ENCODE peak calls at places on chromosomes 12 and 14, in four cellular contexts. R, G, O and S are unnamed samples.

GRCh38 chr12:132197581-132198281 is 53.5 kb downstream of the NOC4L start:
- DNase-seq in R (no peak), G (no peak), O (no peak), S (no peak)

GRCh38 chr14:78007160-78007559 is 163.0 kb upstream of the NRXN3 start:
- DNase-seq in R (no peak), G (no peak), O (no peak), S (no peak)

GRCh38 chr14:82854131-82854530 is 1320.5 kb upstream of the SEL1L start:
- DNase-seq in R (no peak), G (no peak), O (no peak), S (no peak)

GRCh38 chr12:9943244-9943643 is 11.1 kb upstream of the CLEC2A start:
- DNase-seq in R (no peak), G (no peak), O (no peak), S (no peak)

GRCh38 chr14:31337331-31337730 is 83.0 kb downstream of the HEATR5A start:
- DNase-seq in R (no peak), G (no peak), O (no peak), S (no peak)

GRCh38 chr14:97644365-97644764 is 847.2 kb downstream of the VRK1 start:
- DNase-seq in R (no peak), G (no peak), O (no peak), S (no peak)

GRCh38 chr14:63926641-63927040 is 73.8 kb downstream of the SYNE2 start:
- DNase-seq in R (no peak), G (no peak), O (no peak), S (no peak)

GRCh38 chr12:11765817-11766794 is 116.6 kb downstream of the ETV6 start:
- DNase-seq in R (no peak), G (no peak), O (peak; percentile 92), S (no peak)

GRCh38 chr14:97179573-97179972 is 382.4 kb downstream of the VRK1 start:
- DNase-seq in R (no peak), G (no peak), O (no peak), S (no peak)

GRCh38 chr12:113016796-113017195 is 38.5 kb downstream of the OAS2 start:
- DNase-seq in R (no peak), G (no peak), O (no peak), S (no peak)

GRCh38 chr14:94313991-94314655 is 9.0 kb downstream of the SERPINA6 start:
- DNase-seq in R (no peak), G (no peak), O (no peak), S (no peak)

GRCh38 chr12:13864081-13864673 is 117.2 kb downstream of the GRIN2B start:
- DNase-seq in R (peak; percentile 58), G (peak; percentile 48), O (peak; percentile 11), S (peak; percentile 74)

GRCh38 chr12:85179680-85180300 is 100.2 kb upstream of the ALX1 start:
- DNase-seq in R (no peak), G (no peak), O (no peak), S (no peak)
- TF ChIP-seq FOXK2 in R (no peak), G (no peak), O (no peak), S (no peak)

DNA sequence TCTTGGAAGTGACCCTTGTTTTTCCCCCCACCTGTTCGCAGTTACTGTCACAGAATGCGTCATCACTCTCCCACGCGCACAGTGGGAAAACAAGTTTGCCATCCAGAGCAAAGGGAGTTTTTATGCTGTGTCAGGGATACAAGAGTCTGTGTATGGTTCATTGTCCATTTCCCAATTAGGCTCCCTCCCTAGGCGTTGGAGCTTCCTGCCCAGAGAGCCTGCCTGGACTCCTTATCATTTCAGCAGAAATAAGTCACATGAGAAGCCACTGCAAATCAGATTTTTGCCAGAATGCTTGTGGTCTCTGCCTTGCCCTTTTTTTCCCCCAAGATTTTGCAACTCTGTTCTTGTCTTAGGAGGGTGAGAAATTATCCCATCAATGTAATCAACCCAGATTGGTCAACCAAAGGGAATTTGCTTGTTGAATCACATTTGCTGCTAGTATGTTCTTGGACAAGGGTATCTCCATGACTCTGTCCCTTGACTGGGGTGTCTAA is 104.1 kb downstream of the IGF1 start:
- DNase-seq in R (no peak), G (no peak), O (no peak), S (no peak)
- TF ChIP-seq FOXK2 in R (no peak), G (no peak), O (no peak), S (no peak)

DNA sequence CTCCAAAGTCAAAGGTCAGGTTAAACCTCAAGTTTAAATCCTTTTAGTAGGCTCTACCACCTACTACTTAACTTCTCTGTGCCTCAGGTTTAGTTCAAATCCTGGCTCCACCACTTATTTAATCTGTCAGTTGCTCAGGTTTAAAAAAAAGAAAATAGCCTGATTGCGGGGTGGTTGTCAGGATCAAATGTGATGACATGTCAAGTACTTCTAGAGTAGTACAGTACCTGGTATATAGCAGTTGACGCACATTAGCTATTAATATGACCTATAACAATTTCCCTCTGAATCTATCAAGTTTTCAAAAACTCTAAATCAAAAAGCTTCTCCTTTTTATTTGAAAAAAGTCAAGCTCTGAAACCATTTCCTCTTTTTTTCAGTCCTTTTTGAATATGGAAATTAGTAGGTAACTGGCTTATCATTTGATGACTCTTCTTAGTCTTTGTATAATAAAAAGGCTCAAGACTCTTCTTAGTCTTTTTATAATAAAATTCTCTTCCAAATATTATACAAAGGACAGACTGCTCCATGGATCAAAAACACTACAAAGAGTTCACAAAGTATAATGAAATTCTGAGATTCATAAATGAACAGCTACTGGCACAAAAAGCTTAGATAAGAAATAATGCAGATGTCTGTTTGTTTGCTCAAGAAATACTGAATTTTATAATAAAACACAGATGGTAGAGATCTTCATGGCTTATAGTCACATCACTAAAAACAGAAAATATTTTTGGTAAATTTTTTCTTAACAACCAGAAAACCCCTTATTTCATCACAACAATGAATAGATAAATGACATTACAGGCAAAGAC is 5.0 kb downstream of the OSBPL8 start:
- DNase-seq in R (no peak), G (no peak), O (no peak), S (no peak)
- TF ChIP-seq FOXK2 in R (no peak), G (no peak), O (no peak), S (no peak)

GRCh38 chr14:102873131-102873530 is 49.3 kb upstream of the AMN start:
- DNase-seq in R (no peak), G (no peak), O (no peak), S (no peak)
- TF ChIP-seq FOXK2 in R (no peak), G (no peak), O (no peak), S (no peak)

GRCh38 chr12:122844366-122844971 is 9.2 kb downstream of the HIP1R start:
- DNase-seq in R (no peak), G (no peak), O (no peak), S (no peak)

GRCh38 chr12:122846622-122847515 is 11.6 kb downstream of the HIP1R start:
- DNase-seq in R (no peak), G (no peak), O (no peak), S (no peak)

GRCh38 chr12:122845041-122845864 is 10.0 kb downstream of the HIP1R start:
- DNase-seq in R (no peak), G (no peak), O (no peak), S (no peak)

GRCh38 chr12:122847516-122847836 is 12.2 kb downstream of the HIP1R start:
- DNase-seq in R (no peak), G (no peak), O (no peak), S (no peak)

DNA sequence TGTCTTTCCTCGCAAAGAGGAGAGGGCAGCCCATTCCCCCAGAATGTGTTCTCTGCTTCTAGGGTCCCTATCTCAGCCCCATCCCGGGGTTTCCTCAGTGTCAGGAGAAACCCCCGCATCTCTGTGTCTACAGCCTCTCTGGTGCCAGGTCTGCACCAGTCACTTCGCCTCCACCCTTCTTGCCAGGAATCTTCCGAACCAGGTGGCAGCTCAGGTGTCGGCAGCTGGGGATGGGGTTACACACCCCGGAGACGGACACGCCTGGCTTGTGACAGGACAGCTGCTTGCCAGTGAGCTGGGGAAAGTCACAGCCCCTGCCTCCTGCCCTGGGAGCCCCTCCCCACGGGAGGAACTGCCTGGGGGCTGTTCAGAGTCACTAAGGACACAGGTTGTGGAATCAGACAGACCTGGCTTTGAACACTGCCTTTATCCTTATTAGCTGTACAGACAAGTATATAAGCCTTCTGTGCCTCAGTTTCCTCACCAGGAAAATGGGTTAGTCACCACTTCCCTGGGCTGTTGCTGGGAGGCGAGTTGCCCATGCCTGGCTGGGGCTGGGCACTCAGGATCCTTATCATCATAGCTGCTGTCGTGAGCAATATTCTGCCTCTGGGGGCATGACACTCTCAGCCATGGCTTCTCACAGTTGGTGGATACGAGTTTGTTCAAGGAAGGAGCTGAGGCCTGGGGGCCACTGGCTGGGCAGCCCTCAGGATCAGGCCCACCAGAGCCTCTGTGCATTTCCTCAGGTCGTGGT is 10.8 kb downstream of the HIP1R start:
- DNase-seq in R (no peak), G (no peak), O (no peak), S (no peak)
- TF ChIP-seq FOXK2 in R (no peak), G (no peak), O (no peak), S (no peak)

DNA sequence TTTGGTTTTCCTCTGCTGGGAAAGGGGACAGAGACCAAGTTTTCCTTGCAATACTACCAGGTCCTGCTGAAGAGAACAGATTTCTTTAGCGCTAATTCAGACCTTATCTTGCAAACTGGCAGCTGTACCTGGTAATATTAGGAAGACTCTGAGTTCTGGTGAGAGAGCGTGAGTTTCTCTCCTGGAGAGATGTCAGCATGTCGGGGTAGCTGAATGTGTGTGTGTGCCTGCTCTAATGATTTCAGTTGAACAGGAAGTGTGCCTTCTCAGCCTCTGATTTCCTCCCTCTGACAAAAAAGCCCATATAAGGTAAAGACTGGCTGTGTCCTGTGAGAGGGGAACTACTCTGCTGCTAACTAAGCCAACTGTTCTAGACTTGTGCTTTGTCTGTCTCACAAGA is 10.3 kb upstream of the ERP27 start:
- DNase-seq in R (no peak), G (no peak), O (peak; percentile 90), S (peak; percentile 12)
- TF ChIP-seq FOXK2 in R (no peak), G (no peak), O (no peak), S (no peak)